ENCODE peak calls at places on chromosomes 5 and 9, in eight cellular contexts. One of them, this sample, is unnamed.

GRCh38 chr9:127570533-127571111 is 41.5 kb upstream of the STXBP1 start:
- DNase-seq in kidney epithelial cell: no peak
- DNase-seq in fibroblast of lung: no peak
- DNase-seq in stomach: peak
- DNase-seq in mucosa of descending colon: no peak
- DNase-seq in breast epithelium: no peak
- DNase-seq in choroid plexus epithelial cell: no peak
- DNase-seq in IMR-90: no peak
- DNase-seq in this sample: no peak

GRCh38 chr5:180975338-180975737 is 13.3 kb upstream of the BTNL3 start:
- DNase-seq in IMR-90: no peak
- DNase-seq in mucosa of descending colon: no peak
- DNase-seq in choroid plexus epithelial cell: no peak
- DNase-seq in stomach: no peak
- DNase-seq in kidney epithelial cell: no peak
- DNase-seq in breast epithelium: no peak
- DNase-seq in fibroblast of lung: no peak
- DNase-seq in this sample: no peak

GRCh38 chr9:93670208-93671029 is 94.0 kb downstream of the PHF2 start:
- DNase-seq in IMR-90: peak
- DNase-seq in stomach: peak
- DNase-seq in choroid plexus epithelial cell: peak
- DNase-seq in breast epithelium: peak
- DNase-seq in fibroblast of lung: peak
- DNase-seq in mucosa of descending colon: no peak
- DNase-seq in kidney epithelial cell: no peak
- DNase-seq in this sample: peak

GRCh38 chr9:107750741-107751521 is 261.4 kb upstream of the KLF4 start:
- DNase-seq in mucosa of descending colon: peak
- DNase-seq in breast epithelium: peak
- DNase-seq in choroid plexus epithelial cell: peak
- DNase-seq in IMR-90: peak
- DNase-seq in fibroblast of lung: peak
- DNase-seq in kidney epithelial cell: peak
- DNase-seq in stomach: peak
- DNase-seq in this sample: peak

GRCh38 chr9:127990539-127990938 is 9.8 kb upstream of the EEIG1 start:
- DNase-seq in stomach: no peak
- DNase-seq in choroid plexus epithelial cell: no peak
- DNase-seq in IMR-90: no peak
- DNase-seq in kidney epithelial cell: no peak
- DNase-seq in fibroblast of lung: no peak
- DNase-seq in mucosa of descending colon: peak
- DNase-seq in breast epithelium: no peak
- DNase-seq in this sample: no peak

GRCh38 chr9:3863686-3864085 is 337.9 kb upstream of the RFX3 start:
- DNase-seq in stomach: no peak
- DNase-seq in choroid plexus epithelial cell: peak
- DNase-seq in breast epithelium: no peak
- DNase-seq in kidney epithelial cell: no peak
- DNase-seq in fibroblast of lung: peak
- DNase-seq in IMR-90: peak
- DNase-seq in mucosa of descending colon: no peak
- DNase-seq in this sample: no peak

GRCh38 chr9:5714501-5715401 is 85.8 kb downstream of the RIC1 start:
- DNase-seq in fibroblast of lung: peak
- DNase-seq in breast epithelium: no peak
- DNase-seq in stomach: no peak
- DNase-seq in IMR-90: peak
- DNase-seq in kidney epithelial cell: peak
- DNase-seq in choroid plexus epithelial cell: peak
- DNase-seq in mucosa of descending colon: peak
- DNase-seq in this sample: peak

GRCh38 chr9:126705767-126706697 is 92.3 kb downstream of the LMX1B start:
- DNase-seq in choroid plexus epithelial cell: peak
- DNase-seq in IMR-90: peak
- DNase-seq in stomach: peak
- DNase-seq in breast epithelium: peak
- DNase-seq in kidney epithelial cell: no peak
- DNase-seq in mucosa of descending colon: peak
- DNase-seq in fibroblast of lung: peak
- DNase-seq in this sample: peak

GRCh38 chr5:157574456-157575095 is 999 bp downstream of the ADAM19 start:
- DNase-seq in choroid plexus epithelial cell: no peak
- DNase-seq in fibroblast of lung: no peak
- DNase-seq in stomach: no peak
- DNase-seq in breast epithelium: no peak
- DNase-seq in mucosa of descending colon: peak
- DNase-seq in kidney epithelial cell: no peak
- DNase-seq in IMR-90: peak
- DNase-seq in this sample: peak

GRCh38 chr9:74940600-74940999 is 12.1 kb downstream of the C9orf40 start:
- DNase-seq in IMR-90: peak
- DNase-seq in mucosa of descending colon: peak
- DNase-seq in kidney epithelial cell: no peak
- DNase-seq in breast epithelium: no peak
- DNase-seq in choroid plexus epithelial cell: no peak
- DNase-seq in stomach: no peak
- DNase-seq in fibroblast of lung: no peak
- DNase-seq in this sample: peak

GRCh38 chr9:69898714-69899209 is 78.1 kb downstream of the CFAP95 start:
- DNase-seq in mucosa of descending colon: no peak
- DNase-seq in IMR-90: peak
- DNase-seq in stomach: no peak
- DNase-seq in breast epithelium: no peak
- DNase-seq in choroid plexus epithelial cell: peak
- DNase-seq in kidney epithelial cell: peak
- DNase-seq in fibroblast of lung: peak
- DNase-seq in this sample: peak

GRCh38 chr5:53151713-53152458 is 42.3 kb upstream of the MOCS2 start:
- DNase-seq in fibroblast of lung: peak
- DNase-seq in stomach: peak
- DNase-seq in breast epithelium: no peak
- DNase-seq in IMR-90: peak
- DNase-seq in kidney epithelial cell: no peak
- DNase-seq in mucosa of descending colon: no peak
- DNase-seq in choroid plexus epithelial cell: peak
- DNase-seq in this sample: peak

GRCh38 chr5:42302186-42302585 is 121.1 kb upstream of the GHR start:
- DNase-seq in IMR-90: no peak
- DNase-seq in breast epithelium: no peak
- DNase-seq in mucosa of descending colon: no peak
- DNase-seq in kidney epithelial cell: no peak
- DNase-seq in fibroblast of lung: no peak
- DNase-seq in choroid plexus epithelial cell: no peak
- DNase-seq in stomach: no peak
- DNase-seq in this sample: no peak

GRCh38 chr5:34008721-34009120 is 871 bp upstream of the AMACR start:
- DNase-seq in IMR-90: no peak
- DNase-seq in mucosa of descending colon: no peak
- DNase-seq in kidney epithelial cell: no peak
- DNase-seq in stomach: no peak
- DNase-seq in choroid plexus epithelial cell: peak
- DNase-seq in fibroblast of lung: no peak
- DNase-seq in breast epithelium: no peak
- DNase-seq in this sample: no peak

GRCh38 chr9:115058684-115059315 is 59.2 kb downstream of the TNC start:
- DNase-seq in kidney epithelial cell: peak
- DNase-seq in choroid plexus epithelial cell: peak
- DNase-seq in IMR-90: peak
- DNase-seq in breast epithelium: no peak
- DNase-seq in stomach: no peak
- DNase-seq in fibroblast of lung: peak
- DNase-seq in mucosa of descending colon: no peak
- DNase-seq in this sample: peak

DNA sequence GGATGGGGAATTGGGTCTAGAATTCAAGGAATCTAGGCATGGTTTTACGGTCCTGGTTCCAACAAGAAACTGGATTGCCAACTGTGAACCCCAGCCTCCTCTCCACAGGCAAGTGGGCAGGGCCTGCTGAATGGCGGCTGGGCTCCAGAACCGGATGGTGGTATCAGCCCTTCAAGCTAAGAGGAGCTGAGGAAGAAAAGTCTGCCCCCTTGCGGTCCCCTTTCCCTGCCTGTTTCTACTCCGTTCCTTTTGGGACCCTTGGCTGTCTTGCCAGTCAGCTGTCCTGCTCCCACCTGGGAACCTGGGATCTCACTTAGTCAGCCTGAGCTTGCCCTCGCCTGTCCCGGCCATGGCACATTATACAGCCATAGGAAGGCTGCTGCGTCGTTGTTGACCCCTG is 234.4 kb upstream of the DAPK1 start:
- DNase-seq in kidney epithelial cell: no peak
- DNase-seq in mucosa of descending colon: no peak
- DNase-seq in stomach: no peak
- DNase-seq in fibroblast of lung: no peak
- DNase-seq in IMR-90: no peak
- DNase-seq in breast epithelium: no peak
- DNase-seq in choroid plexus epithelial cell: no peak
- DNase-seq in this sample: no peak
- TF ChIP-seq CTCF in kidney epithelial cell: no peak
- TF ChIP-seq CTCF in mucosa of descending colon: no peak
- TF ChIP-seq CTCF in stomach: no peak
- TF ChIP-seq CTCF in fibroblast of lung: no peak
- TF ChIP-seq CTCF in IMR-90: no peak
- TF ChIP-seq CTCF in breast epithelium: no peak
- TF ChIP-seq CTCF in choroid plexus epithelial cell: peak
- TF ChIP-seq CTCF in this sample: no peak

GRCh38 chr9:112366591-112366990 is 13.3 kb upstream of the HSDL2 start:
- DNase-seq in fibroblast of lung: no peak
- DNase-seq in stomach: no peak
- DNase-seq in kidney epithelial cell: no peak
- DNase-seq in breast epithelium: no peak
- DNase-seq in mucosa of descending colon: no peak
- DNase-seq in choroid plexus epithelial cell: no peak
- DNase-seq in IMR-90: no peak
- DNase-seq in this sample: no peak
- TF ChIP-seq CTCF in fibroblast of lung: peak
- TF ChIP-seq CTCF in stomach: no peak
- TF ChIP-seq CTCF in kidney epithelial cell: no peak
- TF ChIP-seq CTCF in breast epithelium: no peak
- TF ChIP-seq CTCF in mucosa of descending colon: no peak
- TF ChIP-seq CTCF in choroid plexus epithelial cell: peak
- TF ChIP-seq CTCF in IMR-90: no peak
- TF ChIP-seq CTCF in this sample: peak

GRCh38 chr9:101727621-101728524 is 10.6 kb downstream of the GRIN3A start:
- DNase-seq in IMR-90: peak
- DNase-seq in kidney epithelial cell: no peak
- DNase-seq in stomach: no peak
- DNase-seq in fibroblast of lung: peak
- DNase-seq in mucosa of descending colon: peak
- DNase-seq in choroid plexus epithelial cell: peak
- DNase-seq in breast epithelium: no peak
- DNase-seq in this sample: peak
- TF ChIP-seq CTCF in IMR-90: peak
- TF ChIP-seq CTCF in kidney epithelial cell: peak
- TF ChIP-seq CTCF in stomach: no peak
- TF ChIP-seq CTCF in fibroblast of lung: peak
- TF ChIP-seq CTCF in mucosa of descending colon: peak
- TF ChIP-seq CTCF in choroid plexus epithelial cell: peak
- TF ChIP-seq CTCF in breast epithelium: no peak
- TF ChIP-seq CTCF in this sample: peak

DNA sequence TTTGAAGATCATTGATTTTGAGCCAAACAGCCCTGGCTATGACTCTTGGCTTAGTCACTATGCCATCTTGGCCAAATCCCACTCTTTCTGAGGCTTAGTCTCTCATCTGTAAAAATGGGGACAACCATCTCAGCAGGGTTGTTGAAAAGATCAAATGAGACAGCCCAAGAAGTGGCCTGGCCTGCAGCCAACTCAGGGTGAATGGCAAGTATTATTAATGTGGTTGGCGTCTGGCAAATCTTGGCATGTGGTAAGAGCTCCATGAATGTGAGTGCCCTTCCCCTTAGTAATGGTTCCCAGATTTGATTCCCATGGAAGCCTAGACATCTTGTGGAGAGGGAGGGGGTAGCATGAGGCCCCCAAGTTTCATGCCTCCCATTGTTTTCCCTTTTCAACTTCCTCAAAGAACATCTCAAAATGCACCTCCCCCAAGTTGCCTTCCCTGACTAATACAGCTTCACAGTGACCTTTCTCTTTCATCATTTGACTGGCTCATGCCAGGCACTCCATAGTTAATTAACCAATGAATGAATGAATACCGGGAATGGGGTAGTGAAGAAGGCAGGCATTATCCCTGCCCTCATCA is 11.8 kb upstream of the TGFBI start:
- DNase-seq in breast epithelium: no peak
- DNase-seq in stomach: no peak
- DNase-seq in choroid plexus epithelial cell: peak
- DNase-seq in fibroblast of lung: peak
- DNase-seq in kidney epithelial cell: peak
- DNase-seq in mucosa of descending colon: no peak
- DNase-seq in IMR-90: peak
- DNase-seq in this sample: peak
- TF ChIP-seq CTCF in breast epithelium: no peak
- TF ChIP-seq CTCF in stomach: no peak
- TF ChIP-seq CTCF in choroid plexus epithelial cell: no peak
- TF ChIP-seq CTCF in fibroblast of lung: no peak
- TF ChIP-seq CTCF in kidney epithelial cell: peak
- TF ChIP-seq CTCF in mucosa of descending colon: no peak
- TF ChIP-seq CTCF in IMR-90: no peak
- TF ChIP-seq CTCF in this sample: no peak

GRCh38 chr9:104025109-104025508 is 69.0 kb upstream of the SMC2 start:
- DNase-seq in choroid plexus epithelial cell: no peak
- DNase-seq in mucosa of descending colon: no peak
- DNase-seq in stomach: no peak
- DNase-seq in fibroblast of lung: no peak
- DNase-seq in breast epithelium: no peak
- DNase-seq in IMR-90: no peak
- DNase-seq in kidney epithelial cell: no peak
- DNase-seq in this sample: peak

GRCh38 chr9:104027295-104027694 is 66.8 kb upstream of the SMC2 start:
- DNase-seq in kidney epithelial cell: no peak
- DNase-seq in fibroblast of lung: no peak
- DNase-seq in breast epithelium: no peak
- DNase-seq in mucosa of descending colon: no peak
- DNase-seq in choroid plexus epithelial cell: no peak
- DNase-seq in IMR-90: no peak
- DNase-seq in stomach: no peak
- DNase-seq in this sample: no peak

GRCh38 chr9:104028827-104029226 is 65.3 kb upstream of the SMC2 start:
- DNase-seq in choroid plexus epithelial cell: no peak
- DNase-seq in fibroblast of lung: no peak
- DNase-seq in kidney epithelial cell: no peak
- DNase-seq in IMR-90: no peak
- DNase-seq in stomach: no peak
- DNase-seq in mucosa of descending colon: no peak
- DNase-seq in breast epithelium: no peak
- DNase-seq in this sample: no peak

GRCh38 chr9:104025945-104026344 is 68.2 kb upstream of the SMC2 start:
- DNase-seq in kidney epithelial cell: no peak
- DNase-seq in mucosa of descending colon: no peak
- DNase-seq in choroid plexus epithelial cell: peak
- DNase-seq in breast epithelium: no peak
- DNase-seq in stomach: no peak
- DNase-seq in fibroblast of lung: peak
- DNase-seq in IMR-90: peak
- DNase-seq in this sample: peak
- TF ChIP-seq CTCF in kidney epithelial cell: no peak
- TF ChIP-seq CTCF in mucosa of descending colon: no peak
- TF ChIP-seq CTCF in choroid plexus epithelial cell: no peak
- TF ChIP-seq CTCF in breast epithelium: no peak
- TF ChIP-seq CTCF in stomach: no peak
- TF ChIP-seq CTCF in fibroblast of lung: peak
- TF ChIP-seq CTCF in IMR-90: peak
- TF ChIP-seq CTCF in this sample: no peak

This sample was measured in fibroblast of pulmonary artery.